ENCODE peak calls at places on chromosomes 5 and 9, in six cellular contexts. K, M, R, I, A and Q are unnamed samples.

GRCh38 chr5:141817631-141818030 is 60.6 kb downstream of the PCDH1 start:
- DNase-seq in K (no peak), M (no peak), R (no peak), I (no peak), A (no peak), Q (no peak)

GRCh38 chr9:76542360-76542759 is 83.4 kb downstream of the GCNT1 start:
- DNase-seq in K (no peak), M (no peak), R (no peak), I (no peak), A (no peak), Q (no peak)

GRCh38 chr5:91058575-91058974 is 324.5 kb downstream of the ARRDC3 start:
- DNase-seq in K (no peak), M (no peak), R (no peak), I (no peak), A (no peak), Q (no peak)

GRCh38 chr5:122192883-122193496 is 63.6 kb downstream of the ZNF474 start:
- DNase-seq in K (peak; percentile 46), M (no peak), R (peak; percentile 61), I (no peak), A (peak; percentile 11), Q (peak; percentile 74)

GRCh38 chr9:132006657-132007370 is 72.9 kb downstream of the MED27 start:
- DNase-seq in K (no peak), M (no peak), R (no peak), I (no peak), A (peak; percentile 67), Q (no peak)

GRCh38 chr9:86322973-86323644 is 31.1 kb downstream of the TUT7 start:
- DNase-seq in K (no peak), M (no peak), R (no peak), I (no peak), A (no peak), Q (no peak)

GRCh38 chr9:134293576-134294227 is 32.6 kb upstream of the RXRA start:
- DNase-seq in K (no peak), M (no peak), R (no peak), I (no peak), A (no peak), Q (no peak)

GRCh38 chr5:149416977-149417713 is 38.1 kb upstream of the IL17B start:
- DNase-seq in K (no peak), M (no peak), R (no peak), I (no peak), A (no peak), Q (no peak)

GRCh38 chr5:9790276-9790675 is 160.1 kb upstream of the TAS2R1 start:
- DNase-seq in K (no peak), M (no peak), R (no peak), I (no peak), A (no peak), Q (no peak)

GRCh38 chr5:154461531-154461930 is 15.7 kb downstream of the SAP30L start:
- DNase-seq in K (no peak), M (peak; percentile 49), R (no peak), I (no peak), A (no peak), Q (no peak)

GRCh38 chr9:22037954-22038690 is 29.0 kb upstream of the CDKN2B start:
- DNase-seq in K (peak; percentile 33), M (no peak), R (no peak), I (no peak), A (no peak), Q (no peak)

DNA sequence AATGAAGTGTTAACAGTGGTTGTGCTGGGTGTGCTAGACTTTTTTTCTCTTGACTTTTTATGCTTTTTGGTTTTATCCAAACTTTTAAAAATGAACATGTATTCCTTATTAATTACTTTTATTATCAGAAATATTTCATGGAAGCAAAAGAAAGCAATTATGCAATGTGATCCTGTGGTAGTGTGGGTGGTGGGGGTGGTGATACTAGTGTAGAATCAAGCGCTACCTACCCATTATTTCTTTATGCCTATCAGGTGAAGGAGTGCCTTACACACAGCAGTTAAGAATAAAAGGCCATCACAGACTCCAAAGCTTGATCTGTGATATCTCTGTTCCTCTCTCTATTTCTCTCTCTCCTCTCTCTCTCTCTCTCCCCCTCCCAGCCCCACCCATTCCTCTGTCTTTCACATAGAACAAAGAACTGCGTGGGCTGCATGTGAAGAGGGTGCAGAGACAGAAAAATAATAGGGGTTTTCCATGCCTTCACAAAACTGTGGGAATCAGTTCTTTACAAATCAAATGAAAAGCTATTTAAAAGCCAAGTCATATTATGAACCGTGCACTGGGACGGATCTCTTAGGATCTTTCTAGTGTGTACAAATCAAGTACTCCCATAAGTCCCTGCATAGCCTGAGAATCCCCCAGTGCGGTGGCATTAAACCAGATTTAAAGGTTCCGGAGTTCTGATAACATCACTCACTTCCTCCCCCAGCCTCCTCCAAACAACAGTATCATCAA is 351.2 kb downstream of the RAB3C start:
- DNase-seq in K (no peak), M (no peak), R (no peak), I (no peak), A (no peak), Q (no peak)
- TF ChIP-seq SP1 in K (no peak), M (no peak), R (no peak), I (no peak), A (no peak), Q (no peak)

GRCh38 chr9:91223000-91223399 is 138.7 kb downstream of the AUH start:
- DNase-seq in K (no peak), M (no peak), R (no peak), I (no peak), A (no peak), Q (no peak)
- TF ChIP-seq SP1 in K (no peak), M (no peak), R (no peak), I (no peak), A (no peak), Q (no peak)

GRCh38 chr9:81266086-81266485 is 423.3 kb downstream of the TLE1 start:
- DNase-seq in K (no peak), M (no peak), R (no peak), I (no peak), A (no peak), Q (no peak)

GRCh38 chr9:81264516-81264915 is 424.8 kb downstream of the TLE1 start:
- DNase-seq in K (no peak), M (no peak), R (no peak), I (no peak), A (no peak), Q (no peak)

GRCh38 chr9:81266674-81267073 is 422.7 kb downstream of the TLE1 start:
- DNase-seq in K (peak; percentile 0), M (no peak), R (no peak), I (no peak), A (no peak), Q (no peak)

DNA sequence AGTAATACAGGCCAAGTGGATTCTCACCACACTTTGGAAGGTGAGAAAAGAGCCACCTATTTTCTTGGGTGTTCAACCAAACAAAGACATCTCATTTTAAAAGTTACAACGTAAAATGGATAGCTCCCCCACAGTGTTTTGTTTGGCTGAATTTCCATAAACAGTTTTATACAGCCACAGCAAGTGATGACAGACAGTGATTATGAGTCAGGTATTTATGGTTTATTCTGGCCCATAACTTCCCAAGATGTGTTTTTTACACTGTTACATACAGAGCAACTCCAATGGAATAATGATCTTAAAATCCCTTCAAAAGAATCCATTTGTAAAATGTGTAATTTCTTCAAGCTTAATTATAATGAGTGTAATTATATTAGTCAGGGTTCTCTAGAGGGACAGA is 421.3 kb downstream of the TLE1 start:
- DNase-seq in K (no peak), M (no peak), R (no peak), I (no peak), A (no peak), Q (no peak)
- TF ChIP-seq SP1 in K (no peak), M (no peak), R (no peak), I (no peak), A (no peak), Q (no peak)

GRCh38 chr5:94523018-94523417 is 95.4 kb downstream of the KIAA0825 start:
- DNase-seq in K (no peak), M (no peak), R (no peak), I (no peak), A (no peak), Q (no peak)

GRCh38 chr5:94526708-94527107 is 91.7 kb downstream of the KIAA0825 start:
- DNase-seq in K (no peak), M (no peak), R (no peak), I (no peak), A (no peak), Q (no peak)

GRCh38 chr5:94522099-94522498 is 96.3 kb downstream of the KIAA0825 start:
- DNase-seq in K (no peak), M (no peak), R (no peak), I (no peak), A (no peak), Q (no peak)

GRCh38 chr5:94524841-94525697 is 93.3 kb downstream of the KIAA0825 start:
- DNase-seq in K (peak; percentile 32), M (no peak), R (peak; percentile 30), I (no peak), A (peak; percentile 9), Q (peak; percentile 45)
- TF ChIP-seq SP1 in K (no peak), M (no peak), R (no peak), I (no peak), A (no peak), Q (no peak)

DNA sequence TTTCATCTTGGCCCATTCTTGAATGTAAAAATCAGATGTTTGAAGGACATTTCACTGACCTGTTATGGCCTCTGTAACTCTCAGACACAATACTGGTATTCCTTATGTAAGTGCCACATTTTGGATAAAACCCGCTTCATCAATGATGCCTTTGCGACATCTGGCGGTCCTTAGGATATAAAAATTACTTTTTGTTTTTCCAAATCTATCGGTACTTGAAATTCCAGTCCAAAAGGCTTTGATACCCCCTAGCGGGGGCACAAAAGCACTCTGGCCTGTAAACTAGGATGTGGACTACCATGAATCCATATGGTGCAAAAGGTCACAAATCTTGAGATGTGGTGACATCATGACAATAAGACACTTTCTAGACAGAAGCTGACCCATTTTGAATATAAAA is 291.8 kb downstream of the KIAA0825 start:
- DNase-seq in K (no peak), M (no peak), R (no peak), I (no peak), A (no peak), Q (peak; percentile 15)
- TF ChIP-seq SP1 in K (no peak), M (no peak), R (no peak), I (no peak), A (no peak), Q (no peak)